ENCODE peak calls at places on chromosomes 3 and 15, in eight cellular contexts. One of them, this sample, is unnamed.
A peak's percentile ranks its signal among the peaks of the same experiment; 100 is the strongest.

GRCh38 chr3:132317229-132317948 is at the start of gene ACP3:
- DNase-seq in fibroblast of mammary gland: peak; percentile 89
- DNase-seq in breast epithelium: peak; percentile 53
- DNase-seq in PC-3: peak; percentile 95
- DNase-seq in IMR-90: peak; percentile 82
- DNase-seq in colonic mucosa: peak; percentile 51
- DNase-seq in HCT116: peak; percentile 43
- DNase-seq in stomach: peak; percentile 62
- DNase-seq in this sample: peak; percentile 95

GRCh38 chr15:82039871-82040270 is 5.9 kb downstream of the MEX3B start:
- DNase-seq in fibroblast of mammary gland: no peak
- DNase-seq in breast epithelium: no peak
- DNase-seq in PC-3: no peak
- DNase-seq in IMR-90: no peak
- DNase-seq in colonic mucosa: no peak
- DNase-seq in HCT116: no peak
- DNase-seq in stomach: no peak
- DNase-seq in this sample: no peak

GRCh38 chr3:118628704-118629341 is 405.8 kb downstream of the IGSF11 start:
- DNase-seq in fibroblast of mammary gland: peak; percentile 55
- DNase-seq in breast epithelium: peak; percentile 40
- DNase-seq in PC-3: peak; percentile 77
- DNase-seq in IMR-90: peak; percentile 72
- DNase-seq in colonic mucosa: peak; percentile 67
- DNase-seq in HCT116: peak; percentile 59
- DNase-seq in stomach: peak; percentile 58
- DNase-seq in this sample: peak; percentile 23

GRCh38 chr3:129001101-129001816 is at the start of gene EFCC1:
- DNase-seq in fibroblast of mammary gland: no peak
- DNase-seq in breast epithelium: no peak
- DNase-seq in PC-3: no peak
- DNase-seq in IMR-90: no peak
- DNase-seq in colonic mucosa: peak; percentile 62
- DNase-seq in HCT116: no peak
- DNase-seq in stomach: no peak
- DNase-seq in this sample: peak; percentile 26

GRCh38 chr15:89630974-89631901 is 24.0 kb downstream of the KIF7 start:
- DNase-seq in fibroblast of mammary gland: no peak
- DNase-seq in breast epithelium: no peak
- DNase-seq in PC-3: no peak
- DNase-seq in IMR-90: no peak
- DNase-seq in colonic mucosa: no peak
- DNase-seq in HCT116: no peak
- DNase-seq in stomach: peak; percentile 21
- DNase-seq in this sample: no peak

GRCh38 chr15:85704720-85705119 is 90.0 kb downstream of the KLHL25 start:
- DNase-seq in fibroblast of mammary gland: peak; percentile 68
- DNase-seq in breast epithelium: no peak
- DNase-seq in PC-3: no peak
- DNase-seq in IMR-90: no peak
- DNase-seq in colonic mucosa: no peak
- DNase-seq in HCT116: no peak
- DNase-seq in stomach: no peak
- DNase-seq in this sample: peak; percentile 95

GRCh38 chr3:36065321-36065720 is 315.0 kb upstream of the STAC start:
- DNase-seq in fibroblast of mammary gland: no peak
- DNase-seq in breast epithelium: no peak
- DNase-seq in PC-3: peak; percentile 9
- DNase-seq in IMR-90: no peak
- DNase-seq in colonic mucosa: no peak
- DNase-seq in HCT116: no peak
- DNase-seq in stomach: no peak
- DNase-seq in this sample: no peak

GRCh38 chr3:14869877-14870563 is 51.3 kb downstream of the FGD5 start:
- DNase-seq in fibroblast of mammary gland: no peak
- DNase-seq in breast epithelium: no peak
- DNase-seq in PC-3: no peak
- DNase-seq in IMR-90: no peak
- DNase-seq in colonic mucosa: no peak
- DNase-seq in HCT116: no peak
- DNase-seq in stomach: no peak
- DNase-seq in this sample: no peak

GRCh38 chr15:68304611-68305337 is 27.2 kb downstream of the FEM1B start:
- DNase-seq in fibroblast of mammary gland: no peak
- DNase-seq in breast epithelium: peak; percentile 16
- DNase-seq in PC-3: no peak
- DNase-seq in IMR-90: no peak
- DNase-seq in colonic mucosa: peak; percentile 15
- DNase-seq in HCT116: no peak
- DNase-seq in stomach: peak; percentile 18
- DNase-seq in this sample: no peak

GRCh38 chr3:197306374-197307086 is 8.1 kb upstream of the DLG1 start:
- DNase-seq in fibroblast of mammary gland: peak; percentile 75
- DNase-seq in breast epithelium: no peak
- DNase-seq in PC-3: peak; percentile 75
- DNase-seq in IMR-90: peak; percentile 90
- DNase-seq in colonic mucosa: no peak
- DNase-seq in HCT116: no peak
- DNase-seq in stomach: no peak
- DNase-seq in this sample: peak; percentile 82

GRCh38 chr3:98587654-98588532 is 5.5 kb downstream of the CPOX start:
- DNase-seq in fibroblast of mammary gland: peak; percentile 27
- DNase-seq in breast epithelium: no peak
- DNase-seq in PC-3: peak; percentile 36
- DNase-seq in IMR-90: peak; percentile 29
- DNase-seq in colonic mucosa: no peak
- DNase-seq in HCT116: no peak
- DNase-seq in stomach: no peak
- DNase-seq in this sample: no peak

DNA sequence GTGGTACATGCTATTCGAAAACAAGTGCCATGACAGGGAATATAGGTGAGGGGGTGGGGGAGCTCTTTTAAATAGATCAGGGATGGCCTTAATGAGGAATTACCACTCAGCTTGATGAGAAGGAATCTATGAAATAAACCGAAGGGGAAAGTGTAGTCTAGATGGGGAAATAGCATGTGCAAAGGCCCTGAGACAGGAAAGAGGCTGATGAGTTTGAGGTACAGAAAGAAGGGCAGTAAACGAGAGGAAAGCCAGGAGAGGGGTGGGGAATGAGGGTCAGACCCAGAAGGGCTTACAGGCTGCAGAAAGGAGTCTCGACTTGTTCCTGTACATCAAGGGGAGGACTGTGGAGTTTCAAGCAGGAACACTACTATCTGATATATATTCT is 12.2 kb downstream of the ATP2B2 start:
- DNase-seq in fibroblast of mammary gland: no peak
- DNase-seq in breast epithelium: no peak
- DNase-seq in PC-3: no peak
- DNase-seq in IMR-90: no peak
- DNase-seq in colonic mucosa: no peak
- DNase-seq in HCT116: no peak
- DNase-seq in stomach: no peak
- DNase-seq in this sample: no peak
- TF ChIP-seq CTCF in fibroblast of mammary gland: no peak
- TF ChIP-seq CTCF in breast epithelium: no peak
- TF ChIP-seq CTCF in PC-3: no peak
- TF ChIP-seq CTCF in IMR-90: no peak
- TF ChIP-seq CTCF in colonic mucosa: no peak
- TF ChIP-seq CTCF in HCT116: no peak
- TF ChIP-seq CTCF in stomach: no peak
- TF ChIP-seq CTCF in this sample: no peak

GRCh38 chr3:31785734-31786133 is 195.3 kb downstream of the OSBPL10 start:
- DNase-seq in fibroblast of mammary gland: no peak
- DNase-seq in breast epithelium: no peak
- DNase-seq in PC-3: no peak
- DNase-seq in IMR-90: no peak
- DNase-seq in colonic mucosa: no peak
- DNase-seq in HCT116: no peak
- DNase-seq in stomach: no peak
- DNase-seq in this sample: no peak
- H3K4me3 ChIP-seq in fibroblast of mammary gland: no peak overlapping the region
- H3K4me3 ChIP-seq in breast epithelium: no peak overlapping the region
- H3K4me3 ChIP-seq in PC-3: no peak overlapping the region
- H3K4me3 ChIP-seq in IMR-90: no peak overlapping the region
- H3K4me3 ChIP-seq in colonic mucosa: no peak overlapping the region
- H3K4me3 ChIP-seq in HCT116: no peak overlapping the region
- H3K4me3 ChIP-seq in stomach: no peak overlapping the region
- H3K4me3 ChIP-seq in this sample: no peak overlapping the region

GRCh38 chr15:37877851-37878577 is 56.4 kb upstream of the TMCO5A start:
- DNase-seq in fibroblast of mammary gland: peak; percentile 83
- DNase-seq in breast epithelium: no peak
- DNase-seq in PC-3: peak; percentile 91
- DNase-seq in IMR-90: peak; percentile 92
- DNase-seq in colonic mucosa: no peak
- DNase-seq in HCT116: peak; percentile 12
- DNase-seq in stomach: no peak
- DNase-seq in this sample: peak; percentile 80

GRCh38 chr15:37881237-37882013 is 53.0 kb upstream of the TMCO5A start:
- DNase-seq in fibroblast of mammary gland: no peak
- DNase-seq in breast epithelium: no peak
- DNase-seq in PC-3: no peak
- DNase-seq in IMR-90: no peak
- DNase-seq in colonic mucosa: no peak
- DNase-seq in HCT116: no peak
- DNase-seq in stomach: no peak
- DNase-seq in this sample: no peak

GRCh38 chr15:37880835-37881153 is 53.6 kb upstream of the TMCO5A start:
- DNase-seq in fibroblast of mammary gland: no peak
- DNase-seq in breast epithelium: no peak
- DNase-seq in PC-3: no peak
- DNase-seq in IMR-90: no peak
- DNase-seq in colonic mucosa: no peak
- DNase-seq in HCT116: no peak
- DNase-seq in stomach: no peak
- DNase-seq in this sample: no peak

GRCh38 chr15:37882640-37883039 is 51.8 kb upstream of the TMCO5A start:
- DNase-seq in fibroblast of mammary gland: no peak
- DNase-seq in breast epithelium: no peak
- DNase-seq in PC-3: no peak
- DNase-seq in IMR-90: no peak
- DNase-seq in colonic mucosa: no peak
- DNase-seq in HCT116: no peak
- DNase-seq in stomach: no peak
- DNase-seq in this sample: no peak

DNA sequence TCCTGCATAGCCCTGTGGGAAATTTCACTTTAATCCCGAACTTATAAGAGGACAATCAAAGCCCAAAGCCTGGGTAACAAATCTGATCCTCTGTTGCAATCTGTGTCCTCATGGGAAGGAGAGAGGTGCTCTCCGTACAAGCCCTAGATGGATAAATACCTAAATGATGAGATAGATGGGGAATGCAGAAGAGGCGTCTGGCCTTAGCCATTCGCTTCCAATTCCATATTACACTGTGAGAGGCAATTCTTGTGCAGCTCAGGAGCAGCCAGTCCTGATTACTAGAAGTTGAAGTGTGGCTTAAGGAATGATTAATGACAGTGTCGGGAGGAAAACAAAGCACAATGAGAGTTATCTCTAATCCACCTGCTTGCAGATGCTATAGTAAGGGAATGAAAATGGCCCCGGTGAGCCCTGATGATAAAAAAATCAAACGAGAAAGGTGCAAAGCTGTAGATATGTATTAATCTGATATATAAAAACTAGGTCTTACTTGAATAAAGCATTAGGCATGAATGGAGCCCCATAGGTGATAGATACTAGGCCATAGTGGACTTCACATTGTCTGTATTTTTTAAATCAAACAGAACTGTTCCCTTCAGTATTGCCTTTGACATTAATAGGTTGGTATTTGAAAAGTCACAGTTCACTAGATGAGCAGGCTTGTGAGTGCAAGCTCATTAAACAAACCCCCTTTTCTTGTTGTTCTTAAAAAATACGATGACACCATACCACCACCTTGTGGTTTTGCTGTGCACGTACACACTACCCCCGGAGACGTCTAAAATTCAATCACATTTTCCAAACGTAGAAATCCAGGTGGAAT is 54.2 kb upstream of the TMCO5A start:
- DNase-seq in fibroblast of mammary gland: peak; percentile 68
- DNase-seq in breast epithelium: no peak
- DNase-seq in PC-3: peak; percentile 59
- DNase-seq in IMR-90: peak; percentile 75
- DNase-seq in colonic mucosa: no peak
- DNase-seq in HCT116: peak; percentile 38
- DNase-seq in stomach: no peak
- DNase-seq in this sample: peak; percentile 74
- TF ChIP-seq CTCF in fibroblast of mammary gland: peak; percentile 87
- TF ChIP-seq CTCF in breast epithelium: peak; percentile 70
- TF ChIP-seq CTCF in PC-3: peak; percentile 96
- TF ChIP-seq CTCF in IMR-90: peak; percentile 86
- TF ChIP-seq CTCF in colonic mucosa: peak; percentile 54
- TF ChIP-seq CTCF in HCT116: peak; percentile 31
- TF ChIP-seq CTCF in stomach: peak; percentile 68
- TF ChIP-seq CTCF in this sample: peak; percentile 80

DNA sequence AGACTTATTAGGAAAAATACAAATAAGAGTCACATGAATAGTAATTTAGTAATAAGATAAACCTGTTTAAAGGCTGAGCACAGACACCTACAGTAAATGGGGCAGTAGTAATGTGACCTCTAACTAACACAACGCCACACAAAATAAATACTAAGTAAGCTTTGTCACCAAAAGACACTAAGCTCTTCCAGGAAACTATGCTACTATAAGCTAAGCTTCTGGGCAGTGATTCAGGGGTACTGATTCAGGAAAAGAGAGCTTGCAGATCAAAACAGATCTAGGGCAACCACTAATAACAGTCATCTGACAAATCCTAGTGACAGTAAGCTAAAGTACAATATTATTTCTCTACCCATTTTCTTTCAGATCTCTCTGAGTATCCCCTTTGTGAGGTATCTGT is 68.8 kb downstream of the PLOD2 start:
- DNase-seq in fibroblast of mammary gland: peak; percentile 47
- DNase-seq in breast epithelium: no peak
- DNase-seq in PC-3: no peak
- DNase-seq in IMR-90: peak; percentile 38
- DNase-seq in colonic mucosa: no peak
- DNase-seq in HCT116: no peak
- DNase-seq in stomach: no peak
- DNase-seq in this sample: no peak
- H3K4me3 ChIP-seq in fibroblast of mammary gland: no peak overlapping the region
- H3K4me3 ChIP-seq in breast epithelium: no peak overlapping the region
- H3K4me3 ChIP-seq in PC-3: no peak overlapping the region
- H3K4me3 ChIP-seq in IMR-90: no peak overlapping the region
- H3K4me3 ChIP-seq in colonic mucosa: no peak overlapping the region
- H3K4me3 ChIP-seq in HCT116: no peak overlapping the region
- H3K4me3 ChIP-seq in stomach: no peak overlapping the region
- H3K4me3 ChIP-seq in this sample: no peak overlapping the region

DNA sequence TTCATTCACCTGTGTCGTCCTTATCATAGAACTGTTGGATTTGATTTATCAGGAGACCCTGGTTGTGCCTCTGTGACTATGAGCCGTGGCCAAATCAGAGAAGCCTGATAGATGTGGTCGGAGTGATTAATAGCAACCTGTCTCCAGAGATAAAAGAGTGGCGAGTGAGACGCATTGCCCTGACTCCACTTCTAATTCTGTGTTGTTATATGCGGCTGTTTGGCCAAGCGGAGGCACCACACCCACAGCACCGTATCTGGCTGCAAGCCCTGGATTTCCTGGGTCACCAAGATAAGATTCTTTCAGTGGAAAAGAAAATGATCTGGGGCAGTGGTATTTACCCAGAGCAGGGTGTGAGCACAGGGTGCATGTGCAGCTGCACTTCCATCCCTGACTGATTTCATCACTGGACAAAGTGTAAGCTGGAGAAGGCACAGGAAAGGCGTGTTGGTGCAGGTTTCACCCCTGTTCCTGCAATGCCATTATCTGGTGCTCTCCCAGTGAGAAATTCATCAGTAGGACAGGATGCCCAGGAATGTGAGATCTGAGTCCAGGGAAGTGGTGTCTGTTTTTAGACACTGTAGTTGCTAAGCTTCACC is 84.7 kb downstream of the CD47 start:
- DNase-seq in fibroblast of mammary gland: no peak
- DNase-seq in breast epithelium: peak; percentile 71
- DNase-seq in PC-3: peak; percentile 51
- DNase-seq in IMR-90: no peak
- DNase-seq in colonic mucosa: peak; percentile 87
- DNase-seq in HCT116: no peak
- DNase-seq in stomach: peak; percentile 87
- DNase-seq in this sample: peak; percentile 54
- TF ChIP-seq CTCF in fibroblast of mammary gland: no peak
- TF ChIP-seq CTCF in breast epithelium: no peak
- TF ChIP-seq CTCF in PC-3: peak; percentile 17
- TF ChIP-seq CTCF in IMR-90: no peak
- TF ChIP-seq CTCF in colonic mucosa: no peak
- TF ChIP-seq CTCF in HCT116: no peak
- TF ChIP-seq CTCF in stomach: no peak
- TF ChIP-seq CTCF in this sample: no peak